ENCODE peak calls at places on chromosomes 2 and 18, in five cellular contexts. S is gastrocnemius medialis, A is uterus, P is A549, Q is K562. U is an unnamed sample.

GRCh38 chr2:239669899-239670460 is 269.2 kb upstream of the HDAC4 start:
- DNase-seq in A (no peak), P (no peak), S (no peak), Q (no peak), U (no peak)

GRCh38 chr2:157075924-157076323 is 181.6 kb upstream of the GALNT5 start:
- DNase-seq in P (no peak), S (no peak), Q (no peak), A (no peak), U (no peak)

GRCh38 chr2:166651080-166651675 is 157.1 kb upstream of the SCN7A start:
- DNase-seq in P (no peak), Q (no peak), A (no peak), S (no peak), U (no peak)

GRCh38 chr18:22977847-22978701 is 44.9 kb downstream of the RBBP8 start:
- DNase-seq in P (peak), Q (no peak), S (no peak), A (no peak), U (no peak)

GRCh38 chr2:71282493-71282892 is 49.1 kb upstream of the ZNF638 start:
- DNase-seq in Q (peak), P (peak), A (no peak), S (no peak), U (no peak)

GRCh38 chr2:195652916-195653315 is 4.1 kb upstream of the SLC39A10 start:
- DNase-seq in A (no peak), S (no peak), P (no peak), Q (no peak), U (no peak)

GRCh38 chr2:136185991-136186771 is 68.2 kb upstream of the CXCR4 start:
- DNase-seq in S (no peak), P (no peak), A (no peak), Q (no peak), U (no peak)

GRCh38 chr2:126736133-126736874 is 80.3 kb downstream of the GYPC start:
- DNase-seq in Q (no peak), S (no peak), P (no peak), A (no peak), U (no peak)

GRCh38 chr2:36338827-36339145 is 16.8 kb upstream of the CRIM1 start:
- DNase-seq in S (no peak), A (no peak), P (peak), Q (no peak), U (no peak)

GRCh38 chr2:180952731-180953336 is 27.6 kb upstream of the UBE2E3 start:
- DNase-seq in P (no peak), A (no peak), Q (no peak), S (no peak), U (no peak)

GRCh38 chr2:145685323-145686050 is 1165.6 kb upstream of the ZEB2 start:
- DNase-seq in S (no peak), A (no peak), Q (no peak), P (no peak), U (no peak)

GRCh38 chr2:221350621-221351020 is 221.5 kb downstream of the EPHA4 start:
- DNase-seq in P (no peak), Q (no peak), S (no peak), A (no peak), U (no peak)

GRCh38 chr2:241062342-241063092 is 39.6 kb downstream of the MTERF4 start:
- DNase-seq in Q (no peak), A (no peak), S (no peak), P (no peak), U (no peak)

GRCh38 chr2:62787381-62787780 is 81.9 kb downstream of the EHBP1 start:
- DNase-seq in A (no peak), S (no peak), Q (peak), P (peak), U (no peak)

GRCh38 chr2:12169060-12169406 is 422.6 kb downstream of the LPIN1 start:
- DNase-seq in P (no peak), Q (peak), S (peak), A (peak), U (no peak)

GRCh38 chr2:64052468-64053241 is 33.4 kb upstream of the VPS54 start:
- DNase-seq in P (no peak), S (no peak), A (no peak), Q (no peak), U (no peak)

GRCh38 chr2:240579771-240580614 is 6.5 kb upstream of the CAPN10 start:
- DNase-seq in P (peak), Q (peak), S (no peak), A (peak), U (no peak)

GRCh38 chr2:28101123-28101522 is 210.6 kb downstream of the BABAM2 start:
- DNase-seq in A (no peak), P (no peak), Q (no peak), S (no peak), U (no peak)

GRCh38 chr2:26970928-26971627 is 641 bp downstream of the MAPRE3 start:
- DNase-seq in P (no peak), A (peak), S (no peak), Q (peak), U (peak)

GRCh38 chr2:14189929-14190328 is 442.6 kb upstream of the LRATD1 start:
- DNase-seq in A (peak), P (no peak), S (no peak), Q (no peak), U (no peak)

GRCh38 chr18:7735194-7735593 is 168.1 kb downstream of the PTPRM start:
- DNase-seq in P (peak), Q (no peak), S (no peak), A (no peak), U (no peak)
- TF ChIP-seq CTCF in P (peak), Q (no peak), S (peak), A (no peak), U (no peak)

GRCh38 chr2:197704434-197705142 is 581 bp upstream of the MARS2 start:
- DNase-seq in S (no peak), A (no peak), P (no peak), Q (no peak), U (no peak)
- TF ChIP-seq POLR2A in S (no peak), A (no peak), P (no peak), Q (peak), U (no peak)

GRCh38 chr18:79608069-79608468 is 71.5 kb upstream of the CTDP1 start:
- DNase-seq in S (no peak), A (peak), Q (no peak), P (no peak), U (no peak)
- TF ChIP-seq CTCF in S (no peak), A (no peak), Q (no peak), P (no peak), U (no peak)

DNA sequence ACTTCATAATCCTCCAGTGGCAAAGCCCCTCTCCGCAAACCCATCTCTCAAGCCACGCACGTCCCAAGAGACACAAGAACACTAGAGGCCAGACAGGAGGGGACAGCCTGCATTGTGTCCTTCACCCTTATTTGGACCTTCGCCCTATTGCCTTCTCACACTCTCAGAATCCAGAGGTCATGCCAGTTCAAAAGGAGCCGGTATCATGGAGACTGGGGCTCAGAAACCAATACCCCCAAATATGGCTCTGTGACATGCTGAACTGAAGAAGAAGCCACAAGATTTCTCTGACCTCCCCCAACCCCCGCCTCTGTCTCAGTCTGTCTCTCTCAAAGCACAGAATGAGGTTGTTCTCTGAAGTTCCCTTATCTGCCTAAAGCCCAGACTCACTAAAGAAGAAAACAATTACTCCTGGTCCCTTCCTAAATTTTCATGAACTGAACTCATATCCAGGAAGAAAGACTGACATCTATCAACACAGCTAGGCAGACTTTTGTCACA is 19.2 kb upstream of the SPATA3 start:
- DNase-seq in A (no peak), Q (no peak), S (no peak), P (no peak), U (peak)
- TF ChIP-seq POLR2A in A (no peak), Q (no peak), S (no peak), P (no peak), U (no peak)